ENCODE peak calls at places on chromosomes 1 and 21, in seven cellular contexts. One of them, this sample, is unnamed.
A peak's percentile ranks its signal among the peaks of the same experiment; 100 is the strongest.

GRCh38 chr1:55381491-55381890 is 166.3 kb upstream of the USP24 start:
- DNase-seq in activated naive CD4-positive, alpha-beta T cell treated with Interleukin-2 at 50 U/mL for 16 hours: no peak
- DNase-seq in amygdala: no peak
- DNase-seq in effector memory CD8-positive, alpha-beta T cell: no peak
- DNase-seq in osteocyte: no peak
- DNase-seq in heart left ventricle: no peak
- DNase-seq in vagina: no peak
- DNase-seq in this sample: no peak

GRCh38 chr21:46431884-46432488 is 26.7 kb upstream of the DIP2A start:
- DNase-seq in activated naive CD4-positive, alpha-beta T cell treated with Interleukin-2 at 50 U/mL for 16 hours: no peak
- DNase-seq in amygdala: peak; percentile 32
- DNase-seq in effector memory CD8-positive, alpha-beta T cell: peak; percentile 29
- DNase-seq in osteocyte: no peak
- DNase-seq in heart left ventricle: peak; percentile 38
- DNase-seq in vagina: no peak
- DNase-seq in this sample: peak; percentile 20

GRCh38 chr1:183881387-183882084 is 76.6 kb downstream of the RGL1 start:
- DNase-seq in activated naive CD4-positive, alpha-beta T cell treated with Interleukin-2 at 50 U/mL for 16 hours: no peak
- DNase-seq in amygdala: peak; percentile 69
- DNase-seq in effector memory CD8-positive, alpha-beta T cell: no peak
- DNase-seq in osteocyte: no peak
- DNase-seq in heart left ventricle: peak; percentile 74
- DNase-seq in vagina: no peak
- DNase-seq in this sample: peak; percentile 69

GRCh38 chr21:24148461-24148860 is 1458.8 kb downstream of the MRPL39 start:
- DNase-seq in activated naive CD4-positive, alpha-beta T cell treated with Interleukin-2 at 50 U/mL for 16 hours: no peak
- DNase-seq in amygdala: no peak
- DNase-seq in effector memory CD8-positive, alpha-beta T cell: no peak
- DNase-seq in osteocyte: no peak
- DNase-seq in heart left ventricle: no peak
- DNase-seq in vagina: no peak
- DNase-seq in this sample: no peak

GRCh38 chr1:237817277-237817676 is 73.4 kb downstream of the ZP4 start:
- DNase-seq in activated naive CD4-positive, alpha-beta T cell treated with Interleukin-2 at 50 U/mL for 16 hours: no peak
- DNase-seq in amygdala: no peak
- DNase-seq in effector memory CD8-positive, alpha-beta T cell: no peak
- DNase-seq in osteocyte: no peak
- DNase-seq in heart left ventricle: no peak
- DNase-seq in vagina: no peak
- DNase-seq in this sample: no peak

GRCh38 chr1:215081566-215082531 is 688 bp upstream of the KCNK2 start:
- DNase-seq in activated naive CD4-positive, alpha-beta T cell treated with Interleukin-2 at 50 U/mL for 16 hours: no peak
- DNase-seq in amygdala: peak; percentile 38
- DNase-seq in effector memory CD8-positive, alpha-beta T cell: no peak
- DNase-seq in osteocyte: no peak
- DNase-seq in heart left ventricle: no peak
- DNase-seq in vagina: no peak
- DNase-seq in this sample: peak; percentile 12

GRCh38 chr1:117612517-117613248 is 6.8 kb downstream of the TENT5C start:
- DNase-seq in activated naive CD4-positive, alpha-beta T cell treated with Interleukin-2 at 50 U/mL for 16 hours: no peak
- DNase-seq in amygdala: no peak
- DNase-seq in effector memory CD8-positive, alpha-beta T cell: no peak
- DNase-seq in osteocyte: no peak
- DNase-seq in heart left ventricle: no peak
- DNase-seq in vagina: no peak
- DNase-seq in this sample: no peak

GRCh38 chr21:42509239-42509638 is 4.4 kb upstream of the SLC37A1 start:
- DNase-seq in activated naive CD4-positive, alpha-beta T cell treated with Interleukin-2 at 50 U/mL for 16 hours: no peak
- DNase-seq in amygdala: no peak
- DNase-seq in effector memory CD8-positive, alpha-beta T cell: no peak
- DNase-seq in osteocyte: no peak
- DNase-seq in heart left ventricle: no peak
- DNase-seq in vagina: no peak
- DNase-seq in this sample: no peak

GRCh38 chr1:9442986-9443385 is 96.3 kb upstream of the SLC25A33 start:
- DNase-seq in activated naive CD4-positive, alpha-beta T cell treated with Interleukin-2 at 50 U/mL for 16 hours: no peak
- DNase-seq in amygdala: no peak
- DNase-seq in effector memory CD8-positive, alpha-beta T cell: no peak
- DNase-seq in osteocyte: no peak
- DNase-seq in heart left ventricle: no peak
- DNase-seq in vagina: no peak
- DNase-seq in this sample: no peak

GRCh38 chr1:62076286-62076685 is 118.4 kb upstream of the L1TD1 start:
- DNase-seq in activated naive CD4-positive, alpha-beta T cell treated with Interleukin-2 at 50 U/mL for 16 hours: no peak
- DNase-seq in amygdala: no peak
- DNase-seq in effector memory CD8-positive, alpha-beta T cell: no peak
- DNase-seq in osteocyte: no peak
- DNase-seq in heart left ventricle: no peak
- DNase-seq in vagina: no peak
- DNase-seq in this sample: no peak

GRCh38 chr1:214990619-214991018 is 91.9 kb upstream of the KCNK2 start:
- DNase-seq in activated naive CD4-positive, alpha-beta T cell treated with Interleukin-2 at 50 U/mL for 16 hours: no peak
- DNase-seq in amygdala: no peak
- DNase-seq in effector memory CD8-positive, alpha-beta T cell: no peak
- DNase-seq in osteocyte: no peak
- DNase-seq in heart left ventricle: no peak
- DNase-seq in vagina: no peak
- DNase-seq in this sample: no peak

GRCh38 chr1:180505732-180506335 is 3.5 kb upstream of the ACBD6 start:
- DNase-seq in activated naive CD4-positive, alpha-beta T cell treated with Interleukin-2 at 50 U/mL for 16 hours: no peak
- DNase-seq in amygdala: no peak
- DNase-seq in effector memory CD8-positive, alpha-beta T cell: no peak
- DNase-seq in osteocyte: no peak
- DNase-seq in heart left ventricle: no peak
- DNase-seq in vagina: no peak
- DNase-seq in this sample: no peak

GRCh38 chr1:114107474-114108175 is 46.0 kb downstream of the SYT6 start:
- DNase-seq in activated naive CD4-positive, alpha-beta T cell treated with Interleukin-2 at 50 U/mL for 16 hours: no peak
- DNase-seq in amygdala: no peak
- DNase-seq in effector memory CD8-positive, alpha-beta T cell: no peak
- DNase-seq in osteocyte: no peak
- DNase-seq in heart left ventricle: no peak
- DNase-seq in vagina: no peak
- DNase-seq in this sample: no peak

GRCh38 chr1:226973898-226974543 is 33.9 kb downstream of the COQ8A start:
- DNase-seq in activated naive CD4-positive, alpha-beta T cell treated with Interleukin-2 at 50 U/mL for 16 hours: no peak
- DNase-seq in amygdala: no peak
- DNase-seq in effector memory CD8-positive, alpha-beta T cell: no peak
- DNase-seq in osteocyte: no peak
- DNase-seq in heart left ventricle: no peak
- DNase-seq in vagina: peak; percentile 94
- DNase-seq in this sample: peak; percentile 79

GRCh38 chr1:244403431-244403830 is 48.3 kb downstream of the ADSS2 start:
- DNase-seq in activated naive CD4-positive, alpha-beta T cell treated with Interleukin-2 at 50 U/mL for 16 hours: no peak
- DNase-seq in amygdala: no peak
- DNase-seq in effector memory CD8-positive, alpha-beta T cell: no peak
- DNase-seq in osteocyte: no peak
- DNase-seq in heart left ventricle: no peak
- DNase-seq in vagina: no peak
- DNase-seq in this sample: no peak

GRCh38 chr1:61743716-61744620 is 1.7 kb downstream of the PATJ start:
- DNase-seq in activated naive CD4-positive, alpha-beta T cell treated with Interleukin-2 at 50 U/mL for 16 hours: no peak
- DNase-seq in amygdala: no peak
- DNase-seq in effector memory CD8-positive, alpha-beta T cell: no peak
- DNase-seq in osteocyte: no peak
- DNase-seq in heart left ventricle: no peak
- DNase-seq in vagina: no peak
- DNase-seq in this sample: no peak

GRCh38 chr1:208467401-208467800 is 223.2 kb upstream of the PLXNA2 start:
- DNase-seq in activated naive CD4-positive, alpha-beta T cell treated with Interleukin-2 at 50 U/mL for 16 hours: no peak
- DNase-seq in amygdala: no peak
- DNase-seq in effector memory CD8-positive, alpha-beta T cell: no peak
- DNase-seq in osteocyte: no peak
- DNase-seq in heart left ventricle: no peak
- DNase-seq in vagina: no peak
- DNase-seq in this sample: no peak

GRCh38 chr1:41400235-41400634 is 39.0 kb downstream of the FOXO6 start:
- DNase-seq in activated naive CD4-positive, alpha-beta T cell treated with Interleukin-2 at 50 U/mL for 16 hours: no peak
- DNase-seq in amygdala: no peak
- DNase-seq in effector memory CD8-positive, alpha-beta T cell: no peak
- DNase-seq in osteocyte: no peak
- DNase-seq in heart left ventricle: no peak
- DNase-seq in vagina: no peak
- DNase-seq in this sample: no peak

GRCh38 chr1:2236695-2237677 is 8.9 kb downstream of the SKI start:
- DNase-seq in activated naive CD4-positive, alpha-beta T cell treated with Interleukin-2 at 50 U/mL for 16 hours: peak; percentile 51
- DNase-seq in amygdala: no peak
- DNase-seq in effector memory CD8-positive, alpha-beta T cell: no peak
- DNase-seq in osteocyte: no peak
- DNase-seq in heart left ventricle: no peak
- DNase-seq in vagina: no peak
- DNase-seq in this sample: no peak

GRCh38 chr1:99599678-99600175 is 46.2 kb upstream of the PALMD start:
- DNase-seq in activated naive CD4-positive, alpha-beta T cell treated with Interleukin-2 at 50 U/mL for 16 hours: no peak
- DNase-seq in amygdala: no peak
- DNase-seq in effector memory CD8-positive, alpha-beta T cell: no peak
- DNase-seq in osteocyte: no peak
- DNase-seq in heart left ventricle: peak; percentile 69
- DNase-seq in vagina: no peak
- DNase-seq in this sample: peak; percentile 15

GRCh38 chr1:107964397-107965111 is 426 bp downstream of the VAV3 start:
- DNase-seq in activated naive CD4-positive, alpha-beta T cell treated with Interleukin-2 at 50 U/mL for 16 hours: peak; percentile 39
- DNase-seq in amygdala: peak; percentile 17
- DNase-seq in effector memory CD8-positive, alpha-beta T cell: peak; percentile 11
- DNase-seq in osteocyte: no peak
- DNase-seq in heart left ventricle: peak; percentile 54
- DNase-seq in vagina: no peak
- DNase-seq in this sample: peak; percentile 47

GRCh38 chr1:60171793-60172192 is 98.2 kb upstream of the C1orf87 start:
- DNase-seq in activated naive CD4-positive, alpha-beta T cell treated with Interleukin-2 at 50 U/mL for 16 hours: no peak
- DNase-seq in amygdala: no peak
- DNase-seq in effector memory CD8-positive, alpha-beta T cell: no peak
- DNase-seq in osteocyte: no peak
- DNase-seq in heart left ventricle: no peak
- DNase-seq in vagina: no peak
- DNase-seq in this sample: no peak

This sample was measured in pancreas.